ENCODE peak calls at places on chromosomes 11 and 22, in four cellular contexts. X, V, D and P are unnamed samples.

GRCh38 chr11:35541621-35542375 is 16.4 kb upstream of the PAMR1 start:
- DNase-seq in D (no peak), X (no peak), V (no peak), P (no peak)

GRCh38 chr11:129894281-129895125 is 875 bp downstream of the NFRKB start:
- DNase-seq in V (no peak), D (no peak), X (no peak), P (no peak)

GRCh38 chr22:28873183-28873964 is 10.0 kb upstream of the ZNRF3 start:
- DNase-seq in X (no peak), V (peak), D (no peak), P (no peak)

GRCh38 chr11:47773882-47774281 is 6.7 kb upstream of the FNBP4 start:
- DNase-seq in V (no peak), D (no peak), X (no peak), P (no peak)

GRCh38 chr22:32802291-32802826 is 854 bp downstream of the TIMP3 start:
- DNase-seq in X (no peak), D (no peak), V (no peak), P (no peak)

GRCh38 chr11:46072172-46072964 is 48.9 kb downstream of the PHF21A start:
- DNase-seq in X (no peak), D (no peak), V (no peak), P (no peak)

GRCh38 chr22:29245626-29246385 is 22.0 kb downstream of the RHBDD3 start:
- DNase-seq in X (peak), V (peak), D (peak), P (peak)

GRCh38 chr22:42895087-42895486 is 38.0 kb upstream of the ARFGAP3 start:
- DNase-seq in X (no peak), D (no peak), V (no peak), P (no peak)

GRCh38 chr11:108895579-108896480 is 231.0 kb downstream of the DDX10 start:
- DNase-seq in D (no peak), V (no peak), X (peak), P (peak)

GRCh38 chr11:126997196-126997595 is 3.4 kb downstream of the KIRREL3 start:
- DNase-seq in D (no peak), V (no peak), X (no peak), P (no peak)

GRCh38 chr11:71153005-71153395 is 99.4 kb downstream of the SHANK2 start:
- DNase-seq in X (peak), V (no peak), D (no peak), P (no peak)

GRCh38 chr11:7341551-7341950 is 89.8 kb downstream of the SYT9 start:
- DNase-seq in D (no peak), X (no peak), V (no peak), P (no peak)

GRCh38 chr11:124078591-124078990 is 36.7 kb upstream of the VWA5A start:
- DNase-seq in D (no peak), V (no peak), X (no peak), P (no peak)

GRCh38 chr11:124077266-124077665 is 36.1 kb upstream of the OR10G7 start:
- DNase-seq in D (no peak), V (no peak), X (no peak), P (no peak)

GRCh38 chr11:124075492-124075840 is 34.3 kb upstream of the OR10G7 start:
- DNase-seq in D (no peak), V (no peak), X (no peak), P (no peak)

GRCh38 chr11:124074554-124074953 is 33.4 kb upstream of the OR10G7 start:
- DNase-seq in D (no peak), X (no peak), V (no peak), P (no peak)

DNA sequence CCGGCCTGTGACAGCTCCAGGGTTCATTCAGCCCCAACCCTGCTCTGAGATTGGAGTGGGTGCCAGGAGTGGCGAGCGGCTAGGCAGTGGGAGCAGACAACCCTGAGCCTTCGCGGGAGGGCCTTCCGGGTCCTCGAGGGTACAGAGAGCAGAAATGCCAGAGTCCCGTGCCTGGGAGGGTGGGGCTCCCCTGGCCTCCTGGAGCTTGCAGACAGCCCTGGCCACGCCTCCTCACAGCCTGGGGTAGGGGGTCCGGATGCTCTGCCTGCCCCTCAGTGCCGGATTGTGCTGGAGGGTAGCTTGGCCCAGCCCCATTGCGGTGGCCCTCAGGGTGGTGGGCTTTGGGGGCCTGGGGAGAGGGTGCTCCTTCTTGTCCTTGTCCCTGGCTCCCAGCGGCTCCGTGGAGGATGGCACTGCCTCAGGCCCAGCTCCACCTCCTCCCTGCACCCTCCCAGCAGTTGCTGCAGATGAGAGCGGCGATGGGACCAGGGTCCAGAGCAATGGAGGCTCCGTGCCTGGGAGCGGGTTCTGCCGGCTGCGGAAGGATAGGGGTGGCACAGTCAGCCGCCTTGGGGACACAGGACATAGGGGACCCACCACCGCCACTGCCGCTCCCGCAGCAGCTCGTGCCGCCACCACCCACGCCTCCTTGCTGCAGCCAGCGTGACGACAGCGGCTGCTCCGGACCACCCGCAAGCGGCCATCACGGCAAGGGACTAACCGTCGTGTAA is 34.9 kb upstream of the OR10G7 start:
- DNase-seq in D (no peak), X (no peak), V (no peak), P (no peak)
- TF ChIP-seq TCF7L2 in D (no peak), X (no peak), V (no peak), P (no peak)

DNA sequence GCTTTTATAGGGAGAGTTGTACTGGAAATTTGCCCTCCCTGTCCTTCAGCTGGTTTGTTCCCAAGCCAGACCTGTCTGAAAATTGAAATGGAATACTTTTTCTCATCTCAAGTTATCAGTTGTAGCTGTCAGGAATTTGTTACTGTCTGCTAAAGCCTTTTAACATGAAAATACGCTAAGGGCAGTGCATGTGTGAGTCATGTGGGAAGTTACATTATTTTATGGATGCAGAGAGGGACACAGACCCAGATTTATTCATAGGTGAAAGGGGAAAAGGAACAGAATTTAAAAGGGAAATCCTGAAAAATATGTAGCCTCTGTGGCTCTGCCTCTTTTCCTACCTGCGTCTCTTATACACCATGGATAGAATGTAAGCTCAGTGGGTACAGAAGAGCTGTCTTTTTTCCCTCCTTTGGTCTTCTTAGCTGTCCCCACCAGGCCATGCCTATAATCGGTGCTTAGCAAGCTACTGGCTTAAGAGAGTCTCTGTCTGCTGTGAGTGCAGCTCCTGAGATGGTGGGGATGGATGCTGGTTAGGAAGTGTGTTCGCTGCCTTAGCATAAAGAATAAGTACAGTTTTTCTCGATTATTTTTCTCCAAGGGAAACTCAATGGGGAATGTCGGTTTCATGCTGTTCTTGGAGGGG is 166.8 kb downstream of the TEAD1 start:
- DNase-seq in X (no peak), D (no peak), V (no peak), P (no peak)
- H3K27ac ChIP-seq in X (no peak), D (no peak), V (no peak), P (peak)

DNA sequence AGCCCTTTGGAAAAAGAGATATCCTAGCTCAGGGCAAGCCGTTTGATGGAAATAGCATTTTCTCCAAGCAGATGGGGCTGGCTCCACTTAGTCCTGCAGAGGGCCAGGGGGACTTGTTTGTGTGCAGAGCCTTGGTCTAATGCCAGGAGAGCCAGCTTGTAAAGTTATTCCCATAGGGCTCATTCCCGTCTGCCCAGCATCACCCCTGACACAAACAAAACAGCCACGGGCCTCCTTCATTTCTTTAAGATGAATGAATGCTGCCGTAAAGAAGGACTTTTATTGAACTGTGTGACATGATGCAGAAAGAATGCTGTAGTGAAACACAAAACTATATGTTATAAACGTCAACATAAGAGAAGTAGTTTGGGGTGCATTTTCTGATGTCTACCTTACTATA is 53.0 kb downstream of the NCAM1 start:
- DNase-seq in X (no peak), V (no peak), D (no peak), P (no peak)
- TF ChIP-seq POLR2AphosphoS5 in X (no peak), V (no peak), D (no peak), P (no peak)

GRCh38 chr22:46122511-46122971 is 27.8 kb upstream of the PPARA start:
- DNase-seq in X (peak), V (peak), D (peak), P (no peak)

GRCh38 chr22:46119729-46120419 is 30.5 kb upstream of the PPARA start:
- DNase-seq in D (no peak), X (no peak), V (peak), P (no peak)

GRCh38 chr22:46121523-46122287 is 28.6 kb upstream of the PPARA start:
- DNase-seq in V (no peak), D (no peak), X (no peak), P (no peak)

GRCh38 chr22:46120420-46120737 is 29.9 kb upstream of the PPARA start:
- DNase-seq in D (no peak), X (no peak), V (no peak), P (no peak)

DNA sequence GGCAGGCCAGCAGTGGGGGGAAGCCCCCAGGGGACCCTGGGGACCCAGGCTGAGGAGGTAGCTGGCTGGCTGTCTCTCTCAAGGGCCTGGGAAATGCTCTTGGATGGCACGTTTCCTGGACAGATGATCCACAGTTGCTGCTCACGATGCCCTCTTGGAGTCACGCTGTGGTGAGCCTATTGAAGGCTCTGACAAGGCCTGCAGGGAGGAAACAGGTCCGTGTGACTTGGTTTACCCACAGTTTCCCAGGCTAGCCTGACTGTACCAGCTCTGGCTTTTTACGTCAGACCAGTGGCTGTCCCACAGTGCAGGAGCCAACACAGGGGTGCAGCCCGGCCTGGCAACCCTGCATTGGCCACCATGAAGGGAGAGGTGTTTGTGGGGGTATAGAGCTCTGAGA is 29.2 kb upstream of the PPARA start:
- DNase-seq in X (no peak), D (no peak), V (no peak), P (no peak)
- TF ChIP-seq TCF7L2 in X (no peak), D (no peak), V (no peak), P (no peak)

GRCh38 chr22:49160261-49161001 is 667.2 kb downstream of the BRD1 start:
- DNase-seq in D (no peak), V (no peak), X (no peak), P (no peak)

GRCh38 chr22:49159711-49160110 is 668.0 kb downstream of the BRD1 start:
- DNase-seq in X (no peak), V (no peak), D (no peak), P (no peak)

GRCh38 chr22:49156662-49157285 is 670.9 kb downstream of the BRD1 start:
- DNase-seq in X (no peak), D (no peak), V (no peak), P (no peak)

GRCh38 chr22:49157529-49158339 is 669.9 kb downstream of the BRD1 start:
- DNase-seq in X (no peak), V (no peak), D (no peak), P (no peak)

GRCh38 chr22:49158741-49159564 is 668.7 kb downstream of the BRD1 start:
- DNase-seq in X (no peak), V (no peak), D (no peak), P (no peak)
- H3K27ac ChIP-seq in X (no peak), V (no peak), D (no peak), P (no peak)

DNA sequence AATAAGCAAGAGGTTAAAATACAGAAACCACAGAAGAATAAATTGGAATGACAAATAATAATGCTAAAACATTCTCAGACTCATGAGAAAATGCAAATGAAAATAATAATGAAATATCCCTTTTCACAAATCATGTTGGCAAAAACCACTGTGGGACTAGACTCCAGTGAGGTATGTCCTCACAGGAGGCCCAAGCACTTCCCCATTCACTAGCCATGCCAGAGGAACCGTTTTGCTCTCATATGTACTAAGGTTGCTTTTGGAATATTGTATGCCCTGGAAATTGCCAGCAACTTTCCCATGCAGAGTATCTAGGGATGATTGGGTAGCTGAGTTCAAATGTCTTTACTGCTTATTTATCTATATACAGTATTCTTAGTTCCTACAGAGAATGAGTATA is 106.2 kb upstream of the CHORDC1 start:
- DNase-seq in V (no peak), D (no peak), X (no peak), P (no peak)
- TF ChIP-seq POLR2AphosphoS5 in V (no peak), D (no peak), X (no peak), P (no peak)

GRCh38 chr11:68806931-68807844 is 34.5 kb downstream of the CPT1A start:
- DNase-seq in D (no peak), V (no peak), X (no peak), P (no peak)
- TF ChIP-seq TCF7L2 in D (no peak), V (no peak), X (no peak), P (no peak)

GRCh38 chr11:2806351-2807058 is 79.1 kb downstream of the CDKN1C start:
- DNase-seq in D (no peak), X (no peak), V (no peak), P (no peak)
- H3K27ac ChIP-seq in D (no peak), X (no peak), V (no peak), P (no peak)

GRCh38 chr11:121965330-121965729 is 150.7 kb downstream of the BLID start:
- DNase-seq in V (no peak), X (no peak), D (no peak), P (no peak)
- TF ChIP-seq POLR2AphosphoS5 in V (no peak), X (no peak), D (no peak), P (no peak)

GRCh38 chr11:68049509-68050370 is 10.9 kb downstream of the TCIRG1 start:
- DNase-seq in V (no peak), D (no peak), X (no peak), P (no peak)
- TF ChIP-seq TCF7L2 in V (no peak), D (no peak), X (no peak), P (no peak)